ENCODE peak calls at places on chromosome X, in six cellular contexts. O, P, K, U, H and D are unnamed samples.

GRCh38 chrX:78165425-78165824 is 26.0 kb upstream of the TAF9B start:
- DNase-seq in O (no peak), P (no peak), K (no peak), U (no peak), H (no peak), D (no peak)

GRCh38 chrX:151754042-151754419 is 19.5 kb downstream of the CNGA2 start:
- DNase-seq in O (peak), P (no peak), K (peak), U (peak), H (no peak), D (peak)

GRCh38 chrX:7076245-7076661 is 71.3 kb upstream of the STS start:
- DNase-seq in O (no peak), P (no peak), K (no peak), U (no peak), H (no peak), D (no peak)

GRCh38 chrX:30283456-30284200 is 25.6 kb downstream of the NR0B1 start:
- DNase-seq in O (no peak), P (no peak), K (peak), U (no peak), H (no peak), D (peak)

GRCh38 chrX:9341305-9342201 is 123.3 kb upstream of the TBL1X start:
- DNase-seq in O (no peak), P (peak), K (peak), U (peak), H (peak), D (peak)

GRCh38 chrX:118637997-118638396 is 89.4 kb upstream of the IL13RA1 start:
- DNase-seq in O (no peak), P (no peak), K (no peak), U (no peak), H (no peak), D (no peak)

GRCh38 chrX:17590892-17591740 is 146.2 kb upstream of the SCML1 start:
- DNase-seq in O (no peak), P (peak), K (peak), U (peak), H (no peak), D (peak)

GRCh38 chrX:124328765-124329164 is 3.7 kb upstream of the TEX13D start:
- DNase-seq in O (no peak), P (no peak), K (peak), U (no peak), H (no peak), D (no peak)

GRCh38 chrX:121195719-121196118 is 148.3 kb downstream of the GLUD2 start:
- DNase-seq in O (no peak), P (no peak), K (no peak), U (no peak), H (no peak), D (no peak)

GRCh38 chrX:40266490-40267333 is 169.0 kb upstream of the BCOR start:
- DNase-seq in O (no peak), P (peak), K (peak), U (peak), H (no peak), D (peak)